ENCODE peak calls at places on chromosomes 3 and 15, in seven cellular contexts. L, Q, D, M, J, V and Y are unnamed samples.

GRCh38 chr15:90024406-90024805 is 23.3 kb downstream of the ZNF710 start:
- DNase-seq in L (no peak), Q (no peak), D (no peak), M (no peak), J (no peak), V (no peak), Y (no peak)

GRCh38 chr3:138082085-138082991 is 33.1 kb downstream of the DZIP1L start:
- DNase-seq in L (no peak), Q (peak; percentile 44), D (peak; percentile 56), M (peak; percentile 63), J (peak; percentile 90), V (no peak), Y (peak; percentile 62)

GRCh38 chr15:62752687-62753517 is 289.6 kb upstream of the TPM1 start:
- DNase-seq in L (no peak), Q (no peak), D (no peak), M (no peak), J (peak; percentile 69), V (no peak), Y (no peak)

GRCh38 chr15:53307952-53308624 is 451.4 kb downstream of the WDR72 start:
- DNase-seq in L (no peak), Q (no peak), D (no peak), M (no peak), J (no peak), V (no peak), Y (no peak)

GRCh38 chr3:31479431-31479830 is 53.3 kb upstream of the STT3B start:
- DNase-seq in L (no peak), Q (no peak), D (no peak), M (no peak), J (no peak), V (no peak), Y (no peak)

GRCh38 chr15:32908135-32908801 is 190.5 kb downstream of the GREM1 start:
- DNase-seq in L (no peak), Q (no peak), D (no peak), M (peak; percentile 92), J (peak; percentile 68), V (peak; percentile 48), Y (no peak)

GRCh38 chr15:48177875-48178611 is at the start of gene MYEF2:
- DNase-seq in L (peak; percentile 62), Q (peak; percentile 32), D (peak; percentile 26), M (peak; percentile 86), J (peak; percentile 51), V (peak; percentile 66), Y (no peak)

GRCh38 chr15:57133127-57133968 is 214.9 kb downstream of the TCF12 start:
- DNase-seq in L (no peak), Q (no peak), D (no peak), M (no peak), J (no peak), V (no peak), Y (no peak)

GRCh38 chr15:31021067-31021665 is 29.7 kb upstream of the MTMR10 start:
- DNase-seq in L (no peak), Q (no peak), D (no peak), M (no peak), J (no peak), V (peak; percentile 36), Y (no peak)

GRCh38 chr3:17967953-17968352 is 225.5 kb upstream of the TBC1D5 start:
- DNase-seq in L (no peak), Q (no peak), D (no peak), M (no peak), J (no peak), V (no peak), Y (no peak)

GRCh38 chr3:111999924-112000835 is 1.5 kb downstream of the TAGLN3 start:
- DNase-seq in L (no peak), Q (no peak), D (no peak), M (no peak), J (peak; percentile 10), V (no peak), Y (no peak)

GRCh38 chr3:183392166-183393034 is 36.0 kb downstream of the MCF2L2 start:
- DNase-seq in L (no peak), Q (peak; percentile 21), D (no peak), M (no peak), J (peak; percentile 46), V (no peak), Y (no peak)

GRCh38 chr3:63355809-63356208 is 77.7 kb downstream of the SYNPR start:
- DNase-seq in L (no peak), Q (no peak), D (peak; percentile 34), M (no peak), J (peak; percentile 63), V (no peak), Y (peak; percentile 64)

GRCh38 chr15:95495033-95495541 is 835.4 kb upstream of the NR2F2 start:
- DNase-seq in L (no peak), Q (no peak), D (no peak), M (no peak), J (no peak), V (no peak), Y (no peak)

GRCh38 chr3:100245932-100246331 is 14.9 kb upstream of the TBC1D23 start:
- DNase-seq in L (no peak), Q (no peak), D (no peak), M (no peak), J (peak; percentile 52), V (no peak), Y (no peak)

GRCh38 chr3:113051222-113051804 is 60.5 kb downstream of the GTPBP8 start:
- DNase-seq in L (peak; percentile 81), Q (peak; percentile 88), D (peak; percentile 60), M (peak; percentile 88), J (peak; percentile 86), V (peak; percentile 76), Y (no peak)

GRCh38 chr3:162130582-162130981 is 634.0 kb downstream of the OTOL1 start:
- DNase-seq in L (no peak), Q (no peak), D (no peak), M (no peak), J (no peak), V (no peak), Y (no peak)

GRCh38 chr15:98611808-98612207 is 36.5 kb upstream of the IGF1R start:
- DNase-seq in L (no peak), Q (no peak), D (no peak), M (no peak), J (no peak), V (no peak), Y (no peak)

GRCh38 chr3:60746690-60747416 is 504.4 kb downstream of the FHIT start:
- DNase-seq in L (no peak), Q (no peak), D (no peak), M (no peak), J (peak; percentile 36), V (no peak), Y (no peak)

GRCh38 chr3:127630811-127631714 is 2.1 kb downstream of the PODXL2 start:
- DNase-seq in L (no peak), Q (no peak), D (no peak), M (no peak), J (no peak), V (no peak), Y (no peak)

GRCh38 chr3:192899540-192899982 is 18.1 kb downstream of the MB21D2 start:
- DNase-seq in L (no peak), Q (no peak), D (peak; percentile 86), M (peak; percentile 48), J (peak; percentile 97), V (no peak), Y (peak; percentile 91)

GRCh38 chr15:77546050-77546501 is 86.6 kb downstream of the LINGO1 start:
- DNase-seq in L (no peak), Q (no peak), D (peak; percentile 71), M (no peak), J (peak; percentile 77), V (no peak), Y (peak; percentile 76)

GRCh38 chr15:90340345-90340744 is 11.7 kb upstream of the ZNF774 start:
- DNase-seq in L (no peak), Q (no peak), D (no peak), M (peak; percentile 15), J (no peak), V (no peak), Y (no peak)

GRCh38 chr3:195151866-195152526 is 119.0 kb downstream of the XXYLT1 start:
- DNase-seq in L (no peak), Q (no peak), D (peak; percentile 58), M (no peak), J (peak; percentile 97), V (no peak), Y (peak; percentile 72)

GRCh38 chr3:37772773-37773291 is 88.8 kb upstream of the CTDSPL start:
- DNase-seq in L (no peak), Q (no peak), D (no peak), M (no peak), J (no peak), V (no peak), Y (no peak)

GRCh38 chr3:105118905-105119304 is 247.8 kb upstream of the ALCAM start:
- DNase-seq in L (no peak), Q (no peak), D (peak; percentile 41), M (no peak), J (peak; percentile 93), V (no peak), Y (peak; percentile 28)

GRCh38 chr3:17759901-17760300 is 17.5 kb upstream of the TBC1D5 start:
- DNase-seq in L (no peak), Q (no peak), D (no peak), M (no peak), J (peak; percentile 64), V (no peak), Y (no peak)

GRCh38 chr15:29448320-29448719 is 178.7 kb upstream of the NSMCE3 start:
- DNase-seq in L (no peak), Q (no peak), D (no peak), M (peak; percentile 11), J (no peak), V (no peak), Y (no peak)

GRCh38 chr15:83198476-83198875 is 9.1 kb downstream of the HDGFL3 start:
- DNase-seq in L (no peak), Q (no peak), D (no peak), M (peak; percentile 61), J (no peak), V (no peak), Y (no peak)

GRCh38 chr3:187919535-187919934 is 174.3 kb upstream of the BCL6 start:
- DNase-seq in L (no peak), Q (no peak), D (no peak), M (peak; percentile 27), J (no peak), V (no peak), Y (no peak)